ENCODE peak calls at places on chromosome 5, in nine cellular contexts. M, Y, C, A, N, T, D, V and Q are unnamed samples.

GRCh38 chr5:108681079-108681921 is 66.4 kb upstream of the FER start:
- DNase-seq in M (no peak), Y (no peak), C (no peak), A (peak; percentile 48), N (peak; percentile 62), T (peak; percentile 56), D (no peak), V (peak; percentile 82), Q (peak; percentile 40)

GRCh38 chr5:31235381-31235780 is 41.9 kb downstream of the CDH6 start:
- DNase-seq in M (no peak), Y (no peak), C (no peak), A (no peak), N (no peak), T (no peak), D (no peak), V (no peak), Q (no peak)

GRCh38 chr5:143008809-143009521 is 238.8 kb downstream of the ARHGAP26 start:
- DNase-seq in M (no peak), Y (no peak), C (peak; percentile 83), A (peak; percentile 28), N (peak; percentile 57), T (peak; percentile 100), D (no peak), V (no peak), Q (peak; percentile 36)

GRCh38 chr5:170749911-170750431 is 33.6 kb upstream of the GABRP start:
- DNase-seq in M (no peak), Y (no peak), C (no peak), A (no peak), N (peak; percentile 70), T (peak; percentile 88), D (no peak), V (no peak), Q (no peak)

GRCh38 chr5:180471866-180472265 is 22.3 kb upstream of the CNOT6 start:
- DNase-seq in M (peak; percentile 20), Y (no peak), C (no peak), A (no peak), N (no peak), T (no peak), D (no peak), V (no peak), Q (no peak)

GRCh38 chr5:65483474-65484346 is 2.0 kb upstream of the ADAMTS6 start:
- DNase-seq in M (no peak), Y (no peak), C (no peak), A (no peak), N (no peak), T (peak; percentile 57), D (no peak), V (peak; percentile 82), Q (peak; percentile 53)

GRCh38 chr5:40312205-40312604 is 367.5 kb upstream of the PTGER4 start:
- DNase-seq in M (no peak), Y (no peak), C (no peak), A (no peak), N (no peak), T (no peak), D (no peak), V (no peak), Q (no peak)

GRCh38 chr5:110965773-110966581 is 105.5 kb upstream of the TSLP start:
- DNase-seq in M (no peak), Y (peak; percentile 86), C (no peak), A (no peak), N (no peak), T (peak; percentile 81), D (no peak), V (no peak), Q (no peak)

GRCh38 chr5:132386644-132387286 is 17.3 kb downstream of the SLC22A5 start:
- DNase-seq in M (peak; percentile 87), Y (no peak), C (peak; percentile 79), A (peak; percentile 83), N (peak; percentile 72), T (peak; percentile 58), D (peak; percentile 79), V (peak; percentile 85), Q (peak; percentile 63)

GRCh38 chr5:132387649-132388117 is 18.2 kb downstream of the SLC22A5 start:
- DNase-seq in M (no peak), Y (peak; percentile 100), C (no peak), A (no peak), N (peak; percentile 79), T (peak; percentile 91), D (peak; percentile 77), V (no peak), Q (no peak)

GRCh38 chr5:132389453-132390286 is 20.2 kb downstream of the SLC22A5 start:
- DNase-seq in M (no peak), Y (peak; percentile 96), C (no peak), A (peak; percentile 42), N (peak; percentile 55), T (peak; percentile 100), D (peak; percentile 55), V (no peak), Q (no peak)

GRCh38 chr5:132389051-132389331 is 19.5 kb downstream of the SLC22A5 start:
- DNase-seq in M (no peak), Y (no peak), C (no peak), A (no peak), N (no peak), T (no peak), D (no peak), V (no peak), Q (no peak)

DNA sequence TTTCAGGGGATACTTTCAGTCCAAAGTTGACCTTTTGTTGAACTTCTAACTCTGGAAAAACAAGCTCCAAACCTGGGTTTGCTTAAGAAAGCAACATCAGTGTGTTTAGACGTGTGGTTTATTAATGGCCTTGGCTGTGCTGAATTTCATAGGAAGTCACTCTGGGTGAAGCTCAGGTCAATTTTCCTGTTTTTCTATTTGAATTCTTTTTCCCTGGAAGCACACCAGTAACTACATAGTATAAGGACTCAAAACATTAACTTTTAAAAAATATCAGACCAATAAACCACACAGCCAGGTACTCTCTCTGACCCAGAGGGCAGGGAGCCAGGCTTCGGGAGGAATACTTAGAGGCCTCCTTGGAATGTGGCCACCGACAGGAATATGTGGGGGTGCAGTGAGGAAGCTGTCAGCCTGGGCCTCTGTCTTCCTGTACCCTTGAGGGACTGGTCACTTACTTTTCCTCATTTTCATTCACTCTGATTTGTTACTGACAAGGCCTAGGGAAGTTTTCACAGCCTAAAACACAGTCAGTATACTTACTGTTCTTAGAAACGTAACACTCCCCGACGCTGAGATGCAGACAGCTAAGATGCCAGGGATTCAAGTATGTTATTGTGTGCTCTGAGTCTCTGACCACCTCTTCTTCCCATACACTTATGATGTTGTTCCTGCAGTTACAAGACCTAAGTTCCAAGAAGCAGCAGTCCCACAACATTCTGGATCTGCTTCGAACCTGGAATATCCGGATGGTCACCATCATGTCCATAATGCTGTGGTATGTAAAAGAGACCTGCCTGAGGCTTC is 18.9 kb downstream of the SLC22A5 start:
- DNase-seq in M (no peak), Y (no peak), C (no peak), A (no peak), N (peak; percentile 25), T (no peak), D (no peak), V (no peak), Q (no peak)
- H3K4me3 ChIP-seq in M (no peak overlapping the region), Y (no peak overlapping the region), C (no peak overlapping the region), A (no peak overlapping the region), N (no peak overlapping the region), T (no peak overlapping the region), D (no peak overlapping the region), V (no peak overlapping the region), Q (no peak overlapping the region)

DNA sequence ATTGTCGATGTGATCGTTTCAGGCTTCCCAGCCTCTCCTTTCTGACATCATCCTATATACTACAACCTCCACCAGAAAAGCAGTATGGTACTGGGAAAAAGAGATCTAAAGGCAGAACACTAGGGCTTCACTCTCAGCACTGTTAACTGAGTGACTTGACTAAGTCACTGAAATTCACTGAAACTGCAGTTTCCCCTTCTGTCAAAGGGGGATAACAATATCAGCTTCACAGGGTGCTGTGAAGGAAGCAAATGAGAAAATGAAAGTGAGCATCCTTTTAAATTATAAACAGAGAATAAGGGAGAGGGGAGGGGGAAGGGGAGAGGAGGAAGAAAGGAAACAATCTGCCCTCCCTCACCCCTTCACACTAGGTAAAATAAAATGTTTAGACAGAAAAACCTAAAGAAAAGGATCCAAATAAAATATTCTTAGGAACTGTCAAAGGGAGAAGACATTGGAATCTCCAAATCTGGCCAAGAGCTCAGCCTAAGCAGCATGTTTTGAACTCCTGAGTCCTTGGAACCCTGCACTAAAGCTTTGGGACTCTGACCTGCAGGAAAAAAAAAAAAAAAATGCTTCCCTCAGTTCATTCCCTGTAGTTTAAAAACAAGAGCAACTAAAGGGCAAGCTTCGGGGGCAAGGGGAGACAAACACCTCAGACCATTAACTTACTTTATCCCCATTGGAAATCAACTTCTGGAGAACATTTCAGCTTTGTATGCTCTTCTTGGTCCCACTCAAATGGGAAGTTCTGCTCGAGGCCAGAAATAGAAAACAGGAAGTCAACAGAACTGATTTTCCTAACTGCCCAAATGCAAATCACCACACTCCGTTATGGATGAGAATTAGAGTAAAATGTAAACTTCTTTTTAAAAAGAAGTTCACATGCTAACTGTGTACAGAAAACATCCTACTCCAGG is 178.3 kb downstream of the DEPDC1B start:
- DNase-seq in M (no peak), Y (no peak), C (no peak), A (no peak), N (no peak), T (no peak), D (no peak), V (no peak), Q (no peak)
- H3K4me3 ChIP-seq in M (no peak overlapping the region), Y (no peak overlapping the region), C (no peak overlapping the region), A (no peak overlapping the region), N (no peak overlapping the region), T (no peak overlapping the region), D (no peak overlapping the region), V (no peak overlapping the region), Q (no peak overlapping the region)

GRCh38 chr5:59597690-59598546 is 295.6 kb downstream of the PDE4D start:
- DNase-seq in M (no peak), Y (no peak), C (no peak), A (no peak), N (no peak), T (no peak), D (no peak), V (no peak), Q (no peak)

GRCh38 chr5:59599729-59600128 is 293.8 kb downstream of the PDE4D start:
- DNase-seq in M (no peak), Y (no peak), C (no peak), A (no peak), N (no peak), T (no peak), D (no peak), V (no peak), Q (no peak)

GRCh38 chr5:59600153-59600552 is 293.4 kb downstream of the PDE4D start:
- DNase-seq in M (no peak), Y (no peak), C (no peak), A (no peak), N (no peak), T (no peak), D (no peak), V (no peak), Q (no peak)

GRCh38 chr5:59596586-59597348 is 296.8 kb downstream of the PDE4D start:
- DNase-seq in M (no peak), Y (no peak), C (no peak), A (no peak), N (no peak), T (peak; percentile 73), D (no peak), V (no peak), Q (no peak)

GRCh38 chr5:59598547-59598874 is 295.0 kb downstream of the PDE4D start:
- DNase-seq in M (no peak), Y (no peak), C (no peak), A (no peak), N (no peak), T (peak; percentile 37), D (no peak), V (no peak), Q (no peak)
- H3K4me3 ChIP-seq in M (peak overlapping the region; percentile 32), Y (no peak overlapping the region), C (no peak overlapping the region), A (no peak overlapping the region), N (no peak overlapping the region), T (peak overlapping the region; percentile 5), D (no peak overlapping the region), V (no peak overlapping the region), Q (no peak overlapping the region)

GRCh38 chr5:123518111-123518510 is 6.1 kb downstream of the CSNK1G3 start:
- DNase-seq in M (no peak), Y (no peak), C (no peak), A (no peak), N (no peak), T (no peak), D (no peak), V (no peak), Q (no peak)
- H3K4me3 ChIP-seq in M (no peak overlapping the region), Y (no peak overlapping the region), C (no peak overlapping the region), A (no peak overlapping the region), N (no peak overlapping the region), T (no peak overlapping the region), D (no peak overlapping the region), V (no peak overlapping the region), Q (no peak overlapping the region)